ENCODE peak calls at places on chromosomes 12 and 14, in nine cellular contexts. T is NCI-H1417; Q is AG08395; H is HTR-8/SVneo; V is C1 segment of cervical spinal cord; D is activated CD4-positive, alpha-beta memory T cell treated with anti-CD3 and anti-CD28 coated beads for 36 hours; L is NCI-H2171 treated with DMSO at 0.1 percent for 48 hours; C is T follicular helper cell; R is glutamatergic neuron. B is an unnamed sample.

GRCh38 chr14:59727073-59727661 is 143.4 kb downstream of the RTN1 start:
- DNase-seq in Q (no peak), C (no peak), V (no peak), H (no peak), D (no peak), T (no peak), R (peak), L (no peak), B (no peak)

GRCh38 chr14:44995770-44996294 is 33.8 kb downstream of the TOGARAM1 start:
- DNase-seq in H (no peak), V (no peak), L (no peak), Q (no peak), D (no peak), R (no peak), C (no peak), T (no peak), B (no peak)

GRCh38 chr14:94334837-94335236 is 11.7 kb upstream of the SERPINA6 start:
- DNase-seq in T (no peak), Q (no peak), R (no peak), H (no peak), C (no peak), L (no peak), D (no peak), V (no peak), B (no peak)

GRCh38 chr14:70022771-70023445 is 143.7 kb downstream of the SMOC1 start:
- DNase-seq in D (no peak), T (no peak), Q (no peak), V (no peak), R (no peak), C (no peak), L (no peak), H (no peak), B (no peak)

GRCh38 chr12:126362490-126362889 is 1297.3 kb downstream of the AACS start:
- DNase-seq in R (no peak), T (no peak), V (no peak), Q (no peak), D (no peak), H (no peak), L (no peak), C (no peak), B (no peak)

GRCh38 chr12:57845478-57846284 is 848 bp downstream of the CTDSP2 start:
- DNase-seq in R (peak), C (peak), Q (no peak), H (peak), L (peak), V (peak), T (peak), D (peak), B (peak)

GRCh38 chr12:43057561-43057960 is 468.0 kb upstream of the PRICKLE1 start:
- DNase-seq in D (no peak), T (no peak), C (no peak), L (no peak), H (no peak), Q (no peak), R (no peak), V (no peak), B (no peak)

GRCh38 chr12:57844725-57845477 is 1.6 kb downstream of the CTDSP2 start:
- DNase-seq in H (peak), T (peak), R (peak), C (no peak), V (peak), D (peak), L (no peak), Q (peak), B (peak)

GRCh38 chr14:37843969-37844607 is 248.7 kb downstream of the TTC6 start:
- DNase-seq in D (no peak), Q (no peak), C (no peak), V (no peak), T (no peak), R (no peak), H (no peak), L (no peak), B (no peak)

GRCh38 chr12:51028126-51028810 is 2.1 kb upstream of the SLC11A2 start:
- DNase-seq in T (no peak), R (no peak), V (no peak), L (peak), C (no peak), Q (no peak), D (peak), H (peak), B (peak)

GRCh38 chr12:48965447-48965846 is 6.1 kb downstream of the WNT10B start:
- DNase-seq in V (no peak), T (no peak), D (no peak), R (no peak), H (no peak), Q (no peak), C (no peak), L (no peak), B (peak)

GRCh38 chr12:27554421-27555186 is 30.6 kb downstream of the PPFIBP1 start:
- DNase-seq in R (peak), L (peak), V (peak), C (no peak), T (no peak), Q (peak), H (peak), D (no peak), B (peak)

GRCh38 chr14:60590907-60591510 is 58.3 kb downstream of the SIX1 start:
- DNase-seq in Q (no peak), C (no peak), H (no peak), R (no peak), D (no peak), L (no peak), T (no peak), V (no peak), B (no peak)

GRCh38 chr14:105926415-105927093 is 400.2 kb downstream of the TMEM121 start:
- DNase-seq in T (no peak), D (no peak), Q (no peak), L (no peak), R (no peak), C (no peak), V (no peak), H (no peak), B (no peak)

GRCh38 chr12:59517522-59517921 is 78.3 kb upstream of the SLC16A7 start:
- DNase-seq in R (no peak), Q (no peak), T (no peak), V (no peak), L (no peak), C (no peak), D (no peak), H (no peak), B (no peak)

GRCh38 chr12:112375105-112375504 is 7.1 kb downstream of the HECTD4 start:
- DNase-seq in Q (no peak), L (no peak), R (no peak), V (no peak), H (no peak), D (no peak), T (no peak), C (no peak), B (no peak)

GRCh38 chr12:5623411-5623810 is 191.5 kb downstream of the NTF3 start:
- DNase-seq in V (no peak), C (no peak), D (no peak), Q (no peak), L (peak), R (peak), T (no peak), H (no peak), B (no peak)

GRCh38 chr12:43079481-43079880 is 472.5 kb downstream of the ADAMTS20 start:
- DNase-seq in L (no peak), H (no peak), C (no peak), Q (no peak), D (no peak), R (no peak), V (no peak), T (no peak), B (no peak)

GRCh38 chr12:123269395-123269892 is 2.2 kb downstream of the CDK2AP1 start:
- DNase-seq in D (peak), Q (peak), L (no peak), V (peak), R (peak), T (peak), H (no peak), C (no peak), B (peak)

GRCh38 chr12:54020587-54020969 is 7.7 kb upstream of the HOXC6 start:
- DNase-seq in T (no peak), D (no peak), L (no peak), Q (no peak), H (no peak), V (no peak), R (no peak), C (no peak), B (no peak)

GRCh38 chr12:121461048-121461447 is 61.1 kb downstream of the RNF34 start:
- DNase-seq in T (no peak), V (no peak), Q (no peak), L (no peak), H (no peak), C (no peak), D (peak), R (no peak), B (no peak)

GRCh38 chr14:69818760-69819191 is 21.7 kb upstream of the SLC10A1 start:
- DNase-seq in D (peak), C (peak), Q (peak), R (peak), L (peak), V (peak), T (peak), H (peak), B (peak)

GRCh38 chr12:68939500-68939899 is 6.5 kb upstream of the CPM start:
- DNase-seq in L (no peak), D (no peak), H (no peak), V (no peak), R (no peak), Q (peak), C (no peak), T (no peak), B (no peak)

GRCh38 chr12:26696613-26697092 is 136.3 kb downstream of the ITPR2 start:
- DNase-seq in H (no peak), D (no peak), C (no peak), T (no peak), Q (no peak), L (no peak), V (no peak), R (no peak), B (no peak)

GRCh38 chr12:107131832-107132616 is 38.7 kb upstream of the CRY1 start:
- DNase-seq in V (no peak), C (no peak), Q (peak), L (peak), D (peak), T (peak), R (no peak), H (peak), B (peak)

GRCh38 chr12:49843411-49843810 is 505 bp upstream of the BCDIN3D start:
- DNase-seq in C (no peak), L (no peak), Q (no peak), D (no peak), T (no peak), H (no peak), R (no peak), V (no peak), B (no peak)

B was measured in SK-MEL-5.